ENCODE peak calls at places on chromosomes 4 and X, in ten cellular contexts. O, H, E, V, G, D, N, I, S and T are unnamed samples.

GRCh38 chr4:77820836-77821561 is 1.8 kb upstream of the CNOT6L start:
- DNase-seq in O (peak; percentile 13), H (no peak), E (no peak), V (no peak), G (peak; percentile 27), D (no peak), N (peak; percentile 41), I (no peak), S (peak; percentile 11), T (no peak)

GRCh38 chr4:151730003-151730559 is 30.7 kb downstream of the GATB start:
- DNase-seq in O (no peak), H (no peak), E (no peak), V (no peak), G (no peak), D (no peak), N (no peak), I (no peak), S (peak; percentile 58), T (no peak)

GRCh38 chr4:75908555-75908954 is 6.3 kb upstream of the PPEF2 start:
- DNase-seq in O (no peak), H (no peak), E (no peak), V (no peak), G (no peak), D (no peak), N (no peak), I (no peak), S (no peak), T (no peak)

GRCh38 chr4:84089652-84090437 is 409.2 kb downstream of the NKX6-1 start:
- DNase-seq in O (no peak), H (no peak), E (no peak), V (no peak), G (no peak), D (no peak), N (no peak), I (no peak), S (no peak), T (no peak)

GRCh38 chrX:78075787-78076389 is 28.2 kb upstream of the PGK1 start:
- DNase-seq in O (no peak), H (no peak), E (no peak), V (no peak), G (peak; percentile 14), D (no peak), N (no peak), I (no peak), S (no peak), T (no peak)

GRCh38 chrX:122913134-122913533 is 270.9 kb upstream of the GRIA3 start:
- DNase-seq in O (no peak), H (no peak), E (no peak), V (no peak), G (no peak), D (no peak), N (no peak), I (no peak), S (no peak), T (no peak)

GRCh38 chr4:61773655-61774245 is 573.6 kb downstream of the ADGRL3 start:
- DNase-seq in O (no peak), H (no peak), E (no peak), V (no peak), G (no peak), D (no peak), N (no peak), I (no peak), S (no peak), T (no peak)

GRCh38 chrX:42992199-42992943 is 214.4 kb upstream of the PPP1R2C start:
- DNase-seq in O (no peak), H (no peak), E (no peak), V (no peak), G (no peak), D (no peak), N (no peak), I (peak; percentile 4), S (no peak), T (no peak)

GRCh38 chr4:147736458-147736857 is 4.6 kb downstream of the ARHGAP10 start:
- DNase-seq in O (no peak), H (no peak), E (no peak), V (no peak), G (no peak), D (no peak), N (no peak), I (no peak), S (no peak), T (no peak)

GRCh38 chr4:185637162-185637875 is 102.0 kb upstream of the PDLIM3 start:
- DNase-seq in O (no peak), H (no peak), E (no peak), V (no peak), G (no peak), D (no peak), N (no peak), I (no peak), S (peak; percentile 22), T (no peak)

GRCh38 chr4:54588404-54588803 is 69.4 kb upstream of the KIT start:
- DNase-seq in O (no peak), H (no peak), E (no peak), V (no peak), G (no peak), D (no peak), N (no peak), I (no peak), S (peak; percentile 39), T (no peak)